ENCODE peak calls at places on chromosomes 2 and 18, in four cellular contexts. S is upper lobe of left lung, I is GM12878, Y is K562. Q is an unnamed sample. For H3K4me1, the result is how much of the 10 kb centered on the place peaks cover.

GRCh38 chr2:15834381-15835031 is 105.8 kb upstream of the MYCN start:
- ATAC-seq in S (no peak), I (no peak), Y (no peak), Q (no peak)

GRCh38 chr2:237904806-237905599 is 45.6 kb downstream of the RAMP1 start:
- ATAC-seq in I (peak), Y (no peak), S (peak), Q (peak)

GRCh38 chr2:74261204-74261864 is 62.9 kb downstream of the MTHFD2 start:
- ATAC-seq in I (no peak), S (no peak), Y (no peak), Q (no peak)

GRCh38 chr18:48035556-48035860 is 105.0 kb upstream of the SMAD2 start:
- ATAC-seq in S (no peak), Y (no peak), I (no peak), Q (no peak)

GRCh38 chr2:64405476-64406406 is 48.2 kb upstream of the LGALSL start:
- ATAC-seq in S (no peak), I (no peak), Y (no peak), Q (no peak)

GRCh38 chr2:39435974-39436591 is 1.0 kb downstream of the MAP4K3 start:
- ATAC-seq in I (peak), Y (no peak), S (no peak), Q (peak)

GRCh38 chr2:215882689-215883088 is 130.7 kb downstream of the MREG start:
- ATAC-seq in I (no peak), S (no peak), Y (no peak), Q (no peak)

GRCh38 chr2:85900366-85900765 is 11.6 kb upstream of the ST3GAL5 start:
- ATAC-seq in S (no peak), I (no peak), Y (no peak), Q (no peak)

GRCh38 chr2:54503192-54503591 is 47.1 kb downstream of the SPTBN1 start:
- ATAC-seq in I (peak), S (no peak), Y (peak), Q (no peak)

GRCh38 chr2:65349863-65350262 is 82.5 kb downstream of the SPRED2 start:
- ATAC-seq in Y (peak), S (no peak), I (no peak), Q (no peak)

GRCh38 chr2:53353372-53354111 is 414.1 kb upstream of the CHAC2 start:
- ATAC-seq in Y (no peak), I (no peak), S (no peak), Q (no peak)

GRCh38 chr2:47346-48218 is 1.3 kb upstream of the FAM110C start:
- ATAC-seq in I (no peak), S (peak), Y (no peak), Q (peak)

GRCh38 chr2:238003234-238004032 is 36.6 kb downstream of the UBE2F start:
- ATAC-seq in I (peak), Y (no peak), S (no peak), Q (no peak)

GRCh38 chr2:170747921-170748320 is 22.3 kb upstream of the ERICH2 start:
- ATAC-seq in Y (peak), I (no peak), S (no peak), Q (no peak)

GRCh38 chr2:171432969-171433762 is 624 bp downstream of the METTL8 start:
- ATAC-seq in Y (peak), S (peak), I (peak), Q (no peak)

GRCh38 chr18:44093253-44093652 is 587.4 kb upstream of the SETBP1 start:
- ATAC-seq in I (no peak), S (no peak), Y (no peak), Q (no peak)

GRCh38 chr18:57833441-57834101 is 30.5 kb upstream of the ATP8B1 start:
- ATAC-seq in I (peak), S (no peak), Y (peak), Q (no peak)

GRCh38 chr18:60929966-60930365 is 403.3 kb upstream of the CDH20 start:
- ATAC-seq in I (no peak), S (no peak), Y (no peak), Q (no peak)

GRCh38 chr18:60936101-60936500 is 397.1 kb upstream of the CDH20 start:
- ATAC-seq in S (no peak), I (no peak), Y (no peak), Q (no peak)

GRCh38 chr18:60935046-60935445 is 398.2 kb upstream of the CDH20 start:
- ATAC-seq in I (no peak), S (no peak), Y (no peak), Q (no peak)
- TF ChIP-seq EP300 in I (no peak), S (no peak), Y (no peak), Q (no peak)

DNA sequence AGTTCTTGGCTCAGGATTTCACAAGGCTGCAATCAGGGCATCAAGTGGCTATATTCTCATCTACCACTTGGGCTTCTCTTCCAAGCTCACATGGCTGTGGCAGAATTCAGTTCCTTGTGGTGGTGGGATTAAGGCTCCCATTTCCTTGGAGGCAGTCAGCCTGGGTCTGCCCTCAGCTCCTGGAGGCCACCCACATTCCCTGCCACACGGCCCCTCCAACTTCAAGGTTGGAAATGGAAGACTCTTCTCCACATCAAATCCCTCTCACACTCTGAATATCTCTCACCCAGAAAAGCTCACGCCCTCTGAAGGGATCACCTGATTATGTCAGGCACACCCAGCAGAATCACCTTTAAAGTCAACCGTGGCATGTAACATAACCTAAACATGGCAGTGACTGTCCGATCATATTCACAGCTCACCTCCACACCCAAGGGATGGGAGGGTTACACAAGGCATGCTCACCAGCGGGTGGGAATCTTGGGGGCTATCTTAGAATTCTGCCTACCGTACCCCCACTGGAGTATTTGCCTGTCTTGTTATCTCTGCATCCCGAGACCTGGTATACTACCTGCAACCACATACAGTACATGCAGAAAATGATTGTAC is 256.2 kb upstream of the KLHL29 start:
- ATAC-seq in Y (no peak), I (no peak), S (no peak), Q (no peak)
- TF ChIP-seq POLR2AphosphoS5 in Y (no peak), I (no peak), S (no peak), Q (no peak)

DNA sequence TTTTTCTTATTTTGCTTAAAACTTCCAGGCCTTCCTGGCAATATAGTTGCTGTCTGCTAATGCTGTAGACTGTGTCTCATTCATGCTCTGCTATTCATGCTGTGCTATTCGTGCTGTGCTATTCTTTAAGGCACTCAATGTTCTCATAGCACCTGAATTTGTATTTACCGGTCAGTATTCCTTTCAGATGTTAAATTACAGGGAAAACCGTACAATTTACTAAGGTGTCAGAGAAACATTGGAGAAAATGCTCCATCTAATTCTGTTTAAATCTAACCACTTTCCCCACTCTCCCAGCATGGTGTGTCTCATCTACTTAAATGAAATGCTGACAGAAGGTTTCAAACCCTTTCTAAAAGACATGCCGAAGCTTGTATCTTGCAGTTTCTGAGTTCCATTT is 25.0 kb downstream of the FAM171B start:
- ATAC-seq in Y (no peak), S (no peak), I (no peak), Q (no peak)
- H3K4me1 ChIP-seq in Y (under half), S (under half), I (under half), Q (under half)

GRCh38 chr2:21042958-21043743 is 722 bp downstream of the APOB start:
- ATAC-seq in S (peak), Y (peak), I (peak), Q (peak)
- TF ChIP-seq EP300 in S (no peak), Y (no peak), I (no peak), Q (no peak)

GRCh38 chr2:189300917-189301316 is 121.4 kb upstream of the COL5A2 start:
- ATAC-seq in Y (no peak), I (no peak), S (no peak), Q (no peak)

GRCh38 chr2:189299974-189300373 is 120.4 kb upstream of the COL5A2 start:
- ATAC-seq in I (no peak), S (no peak), Y (no peak), Q (no peak)

GRCh38 chr2:189297446-189297845 is 117.9 kb upstream of the COL5A2 start:
- ATAC-seq in Y (no peak), I (no peak), S (no peak), Q (no peak)

GRCh38 chr2:189298481-189298880 is 118.9 kb upstream of the COL5A2 start:
- ATAC-seq in Y (no peak), S (no peak), I (no peak), Q (no peak)

GRCh38 chr2:189298038-189298437 is 118.5 kb upstream of the COL5A2 start:
- ATAC-seq in S (no peak), Y (no peak), I (no peak), Q (no peak)
- TF ChIP-seq POLR2AphosphoS5 in S (no peak), Y (no peak), I (no peak), Q (no peak)

GRCh38 chr18:63177822-63178525 is 141.6 kb downstream of the BCL2 start:
- ATAC-seq in S (no peak), I (no peak), Y (no peak), Q (peak)
- H3K4me1 ChIP-seq in S (under half), I (half or more), Y (under half), Q (under half)

Q was measured in gastroesophageal sphincter.